ENCODE peak calls at places on chromosomes 3 and 15, in nine cellular contexts. C, Q, B, Y, L, I, K, N and A are unnamed samples.
A peak's percentile ranks its signal among the peaks of the same experiment; 100 is the strongest.

GRCh38 chr3:71542548-71543370 is 40.8 kb downstream of the FOXP1 start:
- DNase-seq in C (peak; percentile 94), Q (peak; percentile 43), B (peak; percentile 98), Y (peak; percentile 89), L (no peak), I (peak; percentile 76), K (peak; percentile 92), N (peak; percentile 94), A (peak; percentile 87)

GRCh38 chr3:81242871-81243270 is 518.6 kb downstream of the GBE1 start:
- DNase-seq in C (no peak), Q (peak; percentile 7), B (peak; percentile 22), Y (peak; percentile 21), L (peak; percentile 0), I (peak; percentile 11), K (peak; percentile 3), N (no peak), A (no peak)

GRCh38 chr3:182315313-182315712 is 478.0 kb upstream of the ATP11B start:
- DNase-seq in C (no peak), Q (no peak), B (no peak), Y (no peak), L (no peak), I (no peak), K (no peak), N (no peak), A (no peak)

GRCh38 chr15:67091073-67091965 is 25.9 kb downstream of the SMAD3 start:
- DNase-seq in C (no peak), Q (no peak), B (peak; percentile 94), Y (peak; percentile 96), L (no peak), I (no peak), K (peak; percentile 99), N (no peak), A (peak; percentile 87)

GRCh38 chr15:70512772-70513362 is 250.5 kb downstream of the UACA start:
- DNase-seq in C (no peak), Q (no peak), B (peak; percentile 76), Y (peak; percentile 62), L (no peak), I (no peak), K (peak; percentile 51), N (no peak), A (peak; percentile 67)

GRCh38 chr3:33577588-33577987 is 137.4 kb upstream of the UBP1 start:
- DNase-seq in C (no peak), Q (no peak), B (no peak), Y (no peak), L (no peak), I (no peak), K (no peak), N (no peak), A (no peak)

GRCh38 chr15:96273317-96274086 is 57.0 kb upstream of the NR2F2 start:
- DNase-seq in C (peak; percentile 91), Q (peak; percentile 80), B (no peak), Y (peak; percentile 100), L (no peak), I (no peak), K (peak; percentile 100), N (no peak), A (peak; percentile 100)

GRCh38 chr15:50774450-50774849 is 8.9 kb upstream of the SPPL2A start:
- DNase-seq in C (no peak), Q (no peak), B (peak; percentile 26), Y (no peak), L (no peak), I (no peak), K (peak; percentile 58), N (peak; percentile 7), A (no peak)

GRCh38 chr3:35224571-35225280 is 414.6 kb upstream of the ARPP21 start:
- DNase-seq in C (no peak), Q (no peak), B (no peak), Y (no peak), L (no peak), I (no peak), K (no peak), N (no peak), A (no peak)

GRCh38 chr3:127238602-127239001 is 45.7 kb downstream of the PRR23E start:
- DNase-seq in C (no peak), Q (no peak), B (no peak), Y (no peak), L (no peak), I (no peak), K (no peak), N (no peak), A (no peak)

GRCh38 chr3:55180936-55181535 is 253.2 kb upstream of the LRTM1 start:
- DNase-seq in C (no peak), Q (peak; percentile 56), B (peak; percentile 40), Y (peak; percentile 63), L (peak; percentile 21), I (no peak), K (no peak), N (no peak), A (peak; percentile 71)

GRCh38 chr3:8768364-8769087 is 887 bp downstream of the OXTR start:
- DNase-seq in C (no peak), Q (no peak), B (no peak), Y (peak; percentile 50), L (peak; percentile 23), I (no peak), K (no peak), N (no peak), A (peak; percentile 7)

GRCh38 chr3:37248179-37248578 is 73.8 kb upstream of the LRRFIP2 start:
- DNase-seq in C (no peak), Q (no peak), B (no peak), Y (no peak), L (no peak), I (no peak), K (no peak), N (no peak), A (no peak)

GRCh38 chr3:108887137-108887536 is 64.6 kb downstream of the TRAT1 start:
- DNase-seq in C (no peak), Q (no peak), B (no peak), Y (no peak), L (no peak), I (no peak), K (no peak), N (no peak), A (no peak)

GRCh38 chr3:114290911-114291901 is 2.6 kb upstream of the TIGIT start:
- DNase-seq in C (no peak), Q (no peak), B (no peak), Y (peak; percentile 61), L (peak; percentile 3), I (peak; percentile 12), K (peak; percentile 37), N (peak; percentile 90), A (peak; percentile 32)

GRCh38 chr15:45376300-45376928 is 1.9 kb downstream of the GATM start:
- DNase-seq in C (no peak), Q (no peak), B (no peak), Y (no peak), L (no peak), I (peak; percentile 41), K (no peak), N (no peak), A (no peak)

GRCh38 chr3:43768594-43768993 is 77.9 kb downstream of the ABHD5 start:
- DNase-seq in C (no peak), Q (no peak), B (no peak), Y (peak; percentile 58), L (no peak), I (no peak), K (peak; percentile 31), N (peak; percentile 87), A (peak; percentile 69)

GRCh38 chr15:48868549-48868948 is 9.4 kb upstream of the EID1 start:
- DNase-seq in C (peak; percentile 46), Q (peak; percentile 37), B (peak; percentile 22), Y (peak; percentile 87), L (no peak), I (no peak), K (peak; percentile 87), N (no peak), A (peak; percentile 91)

GRCh38 chr3:157176108-157176507 is 16.2 kb upstream of the CCNL1 start:
- DNase-seq in C (no peak), Q (no peak), B (no peak), Y (no peak), L (no peak), I (no peak), K (peak; percentile 54), N (no peak), A (peak; percentile 29)

GRCh38 chr3:36988336-36988735 is 4.6 kb downstream of the EPM2AIP1 start:
- DNase-seq in C (no peak), Q (no peak), B (no peak), Y (no peak), L (no peak), I (no peak), K (no peak), N (no peak), A (no peak)

GRCh38 chr15:41031232-41032078 is 78.2 kb downstream of the CHAC1 start:
- DNase-seq in C (no peak), Q (no peak), B (no peak), Y (no peak), L (no peak), I (no peak), K (no peak), N (no peak), A (no peak)

GRCh38 chr15:35481992-35482391 is 64.0 kb downstream of the DPH6 start:
- DNase-seq in C (peak; percentile 35), Q (peak; percentile 89), B (no peak), Y (peak; percentile 90), L (peak; percentile 36), I (no peak), K (peak; percentile 79), N (no peak), A (peak; percentile 54)

GRCh38 chr15:41878355-41878699 is 15.5 kb downstream of the SPTBN5 start:
- DNase-seq in C (no peak), Q (no peak), B (no peak), Y (no peak), L (no peak), I (no peak), K (no peak), N (no peak), A (no peak)

GRCh38 chr3:185744997-185745843 is 79.6 kb downstream of the IGF2BP2 start:
- DNase-seq in C (peak; percentile 52), Q (no peak), B (no peak), Y (peak; percentile 94), L (no peak), I (no peak), K (peak; percentile 96), N (no peak), A (peak; percentile 84)

GRCh38 chr3:77563012-77563411 is 523.1 kb downstream of the ROBO2 start:
- DNase-seq in C (no peak), Q (no peak), B (no peak), Y (no peak), L (no peak), I (no peak), K (no peak), N (no peak), A (no peak)

GRCh38 chr15:36601497-36601932 is 22.1 kb downstream of the CDIN1 start:
- DNase-seq in C (peak; percentile 93), Q (no peak), B (no peak), Y (peak; percentile 89), L (no peak), I (peak; percentile 55), K (peak; percentile 89), N (no peak), A (peak; percentile 96)

GRCh38 chr3:33047842-33048834 is 48.8 kb downstream of the GLB1 start:
- DNase-seq in C (no peak), Q (no peak), B (no peak), Y (no peak), L (no peak), I (no peak), K (no peak), N (no peak), A (no peak)

GRCh38 chr3:17218587-17218986 is 333.8 kb downstream of the PLCL2 start:
- DNase-seq in C (no peak), Q (no peak), B (no peak), Y (no peak), L (no peak), I (no peak), K (no peak), N (no peak), A (no peak)

GRCh38 chr15:76056931-76057330 is 2.9 kb upstream of the TMEM266 start:
- DNase-seq in C (no peak), Q (peak; percentile 20), B (peak; percentile 69), Y (no peak), L (no peak), I (peak; percentile 12), K (no peak), N (no peak), A (no peak)

GRCh38 chr3:5053021-5053831 is 68.9 kb upstream of the ARL8B start:
- DNase-seq in C (peak; percentile 59), Q (no peak), B (no peak), Y (peak; percentile 58), L (no peak), I (no peak), K (peak; percentile 49), N (peak; percentile 82), A (peak; percentile 38)

GRCh38 chr3:49173116-49173791 is 1.9 kb downstream of the KLHDC8B start:
- DNase-seq in C (no peak), Q (no peak), B (no peak), Y (no peak), L (peak; percentile 48), I (no peak), K (no peak), N (no peak), A (no peak)